ENCODE peak calls at places on chromosomes 16 and 17, in seven cellular contexts. I is fibroblast of the conjunctiva, E is kidney glomerular epithelial cell, N is BJ, K is A549, Y is NCI-H774, A is midbrain. D is an unnamed sample.

GRCh38 chr16:49855280-49855821 is 561 bp downstream of the ZNF423 start:
- DNase-seq in I (peak), E (peak), N (no peak), K (peak), Y (peak), A (peak), D (peak)

GRCh38 chr16:23959801-23960072 is 124.0 kb downstream of the PRKCB start:
- DNase-seq in I (no peak), E (no peak), N (no peak), K (no peak), Y (no peak), A (no peak), D (no peak)

GRCh38 chr16:55728797-55729196 is 73.0 kb downstream of the SLC6A2 start:
- DNase-seq in I (no peak), E (no peak), N (no peak), K (peak), Y (no peak), A (no peak), D (no peak)

GRCh38 chr16:23840310-23840709 is 4.5 kb downstream of the PRKCB start:
- DNase-seq in I (no peak), E (no peak), N (no peak), K (no peak), Y (no peak), A (no peak), D (no peak)

GRCh38 chr17:82414548-82415281 is 3.4 kb upstream of the HEXD start:
- DNase-seq in I (peak), E (peak), N (no peak), K (peak), Y (no peak), A (peak), D (peak)

GRCh38 chr17:81308161-81308560 is 13.1 kb upstream of the SLC38A10 start:
- DNase-seq in I (no peak), E (no peak), N (no peak), K (no peak), Y (no peak), A (no peak), D (no peak)

GRCh38 chr17:33171931-33172330 is 121.2 kb downstream of the ASIC2 start:
- DNase-seq in I (no peak), E (no peak), N (no peak), K (no peak), Y (no peak), A (no peak), D (no peak)

GRCh38 chr17:78428025-78428575 is 49.7 kb downstream of the PGS1 start:
- DNase-seq in I (no peak), E (no peak), N (no peak), K (no peak), Y (no peak), A (no peak), D (no peak)

GRCh38 chr17:80877829-80878303 is 113.8 kb upstream of the CHMP6 start:
- DNase-seq in I (no peak), E (no peak), N (no peak), K (no peak), Y (no peak), A (no peak), D (no peak)

D was measured in fibroblast of the aortic adventitia.